ENCODE peak calls at places on chromosomes 16 and 17, in ten cellular contexts. Z is nephron progenitor cell, J is NCI-H82, O is fibroblast of the aortic adventitia, N is NCI-H1436 treated with DMSO at 0.1 percent for 48 hours, H is aorta, W is cardiac muscle cell, P is nucleus accumbens, E is NCI-H2107, G is small intestine. L is an unnamed sample.
A peak's percentile ranks its signal among the peaks of the same experiment; 100 is the strongest.

GRCh38 chr17:59327136-59327878 is 4.1 kb upstream of the YPEL2 start:
- DNase-seq in W (no peak), N (no peak), H (no peak), P (no peak), J (no peak), E (no peak), Z (no peak), O (no peak), G (no peak), L (no peak)

GRCh38 chr17:69575346-69575761 is 160.9 kb downstream of the MAP2K6 start:
- DNase-seq in G (no peak), J (peak; percentile 15), H (no peak), N (no peak), Z (no peak), E (peak; percentile 28), W (no peak), P (no peak), O (peak; percentile 86), L (peak; percentile 73)

GRCh38 chr16:82016268-82016667 is 5.0 kb upstream of the SDR42E1 start:
- DNase-seq in J (peak; percentile 66), W (no peak), G (peak; percentile 86), H (no peak), E (no peak), O (peak; percentile 72), N (no peak), P (no peak), Z (no peak), L (no peak)

GRCh38 chr17:73594025-73594424 is 50.2 kb downstream of the SDK2 start:
- DNase-seq in G (no peak), Z (peak; percentile 49), E (no peak), N (no peak), W (peak; percentile 59), O (no peak), H (no peak), J (peak; percentile 55), P (no peak), L (no peak)

GRCh38 chr17:49457564-49458535 is 37.2 kb upstream of the NGFR start:
- DNase-seq in Z (no peak), E (no peak), P (no peak), G (no peak), W (no peak), J (peak; percentile 40), N (no peak), H (no peak), O (no peak), L (no peak)

GRCh38 chr17:79666111-79666510 is 55.3 kb upstream of the RBFOX3 start:
- DNase-seq in N (no peak), J (no peak), E (no peak), G (no peak), Z (no peak), P (no peak), O (no peak), H (peak; percentile 40), W (no peak), L (no peak)

GRCh38 chr16:346587-346986 is 5.9 kb downstream of the AXIN1 start:
- DNase-seq in G (no peak), N (no peak), O (no peak), W (no peak), Z (no peak), P (no peak), J (no peak), H (no peak), E (no peak), L (no peak)

GRCh38 chr17:47698749-47699535 is 5.0 kb downstream of the TBKBP1 start:
- DNase-seq in O (peak; percentile 47), Z (peak; percentile 85), J (peak; percentile 80), N (no peak), E (peak; percentile 15), G (peak; percentile 54), W (peak; percentile 76), H (peak; percentile 88), P (peak; percentile 41), L (peak; percentile 53)

GRCh38 chr17:18217412-18218015 is 7.9 kb upstream of the LLGL1 start:
- DNase-seq in O (peak; percentile 62), E (no peak), Z (peak; percentile 90), W (peak; percentile 78), H (peak; percentile 90), P (peak; percentile 36), N (no peak), G (peak; percentile 60), J (peak; percentile 87), L (peak; percentile 79)

GRCh38 chr16:66590322-66590721 is 11.1 kb downstream of the CMTM2 start:
- DNase-seq in G (no peak), P (no peak), O (no peak), N (no peak), Z (no peak), H (no peak), E (no peak), W (no peak), J (no peak), L (no peak)

GRCh38 chr16:30565984-30566383 is 5.5 kb downstream of the ZNF688 start:
- DNase-seq in W (no peak), Z (no peak), P (no peak), E (no peak), H (no peak), J (no peak), G (no peak), N (no peak), O (no peak), L (no peak)

GRCh38 chr17:50689251-50689650 is 18.5 kb downstream of the ANKRD40 start:
- DNase-seq in J (peak; percentile 72), G (peak; percentile 74), O (peak; percentile 56), P (no peak), E (no peak), Z (no peak), N (no peak), H (no peak), W (no peak), L (peak; percentile 76)

GRCh38 chr17:38877130-38877851 is 7.4 kb downstream of the LASP1 start:
- DNase-seq in Z (no peak), W (no peak), O (no peak), E (no peak), G (no peak), N (peak; percentile 48), H (no peak), P (peak; percentile 40), J (peak; percentile 68), L (no peak)

GRCh38 chr17:82517230-82517865 is 2.2 kb upstream of the FOXK2 start:
- DNase-seq in H (no peak), O (no peak), E (no peak), J (no peak), N (no peak), G (no peak), Z (no peak), P (no peak), W (no peak), L (no peak)

GRCh38 chr16:12262454-12263180 is 286.1 kb downstream of the SNX29 start:
- DNase-seq in G (peak; percentile 77), W (no peak), P (no peak), Z (no peak), E (no peak), N (no peak), H (no peak), J (no peak), O (no peak), L (no peak)

GRCh38 chr17:80361495-80362220 is 53.3 kb upstream of the ENDOV start:
- DNase-seq in E (no peak), G (no peak), Z (peak; percentile 41), O (no peak), J (peak; percentile 42), P (no peak), W (peak; percentile 35), N (no peak), H (peak; percentile 78), L (no peak)

GRCh38 chr17:79840989-79841286 is 1.7 kb upstream of the CBX4 start:
- DNase-seq in H (no peak), O (no peak), Z (no peak), W (no peak), E (no peak), N (no peak), G (no peak), J (no peak), P (no peak), L (no peak)

GRCh38 chr17:80413771-80414507 is 1.0 kb upstream of the ENDOV start:
- DNase-seq in N (no peak), P (no peak), J (no peak), H (peak; percentile 51), G (no peak), Z (no peak), W (no peak), E (no peak), O (no peak), L (no peak)

GRCh38 chr17:77720946-77721822 is 237.3 kb upstream of the TNRC6C start:
- DNase-seq in W (no peak), O (no peak), H (no peak), J (no peak), G (no peak), P (no peak), N (no peak), E (no peak), Z (no peak), L (no peak)

GRCh38 chr16:48676836-48677235 is 66.9 kb upstream of the N4BP1 start:
- DNase-seq in P (no peak), N (no peak), E (no peak), W (no peak), G (no peak), Z (no peak), H (no peak), O (peak; percentile 41), J (no peak), L (no peak)

GRCh38 chr16:55471448-55472097 is 7.4 kb upstream of the MMP2 start:
- DNase-seq in N (no peak), J (no peak), W (no peak), E (no peak), G (no peak), H (no peak), Z (no peak), P (no peak), O (peak; percentile 92), L (peak; percentile 53)

GRCh38 chr16:89961920-89962319 is 13.4 kb downstream of the DEF8 start:
- DNase-seq in J (no peak), H (no peak), N (no peak), Z (no peak), W (no peak), P (no peak), E (no peak), G (no peak), O (no peak), L (no peak)

GRCh38 chr17:51120357-51120738 is 320 bp downstream of the SPAG9 start:
- DNase-seq in G (peak; percentile 56), O (no peak), H (no peak), J (peak; percentile 78), Z (no peak), E (no peak), P (no peak), W (peak; percentile 68), N (no peak), L (no peak)